ENCODE peak calls at places on chromosomes 3 and 15, in ten cellular contexts. D is Caco-2, U is brain microvascular endothelial cell, K is testis, L is lower lobe of right lung, F is A673, H is uterus, X is fibroblast of lung, N is HCT116, R is endothelial cell of umbilical vein. Q is an unnamed sample.

GRCh38 chr3:126636436-126636835 is 18.5 kb downstream of the TXNRD3 start:
- DNase-seq in D (no peak), U (no peak), K (no peak), L (no peak), F (no peak), H (no peak), X (no peak), N (no peak), R (no peak), Q (no peak)

GRCh38 chr15:43441316-43441715 is 51.6 kb downstream of the TP53BP1 start:
- DNase-seq in D (no peak), U (peak; percentile 37), K (no peak), L (no peak), F (peak; percentile 63), H (no peak), X (peak; percentile 42), N (no peak), R (no peak), Q (no peak)

GRCh38 chr3:60742606-60743145 is 508.6 kb downstream of the FHIT start:
- DNase-seq in D (peak; percentile 45), U (peak; percentile 63), K (no peak), L (no peak), F (no peak), H (no peak), X (peak; percentile 80), N (no peak), R (no peak), Q (no peak)

GRCh38 chr15:48330855-48331795 is at the start of gene DUT:
- DNase-seq in D (peak; percentile 72), U (peak; percentile 59), K (peak; percentile 92), L (peak; percentile 90), F (peak; percentile 83), H (peak; percentile 85), X (peak; percentile 81), N (peak; percentile 34), R (peak; percentile 86), Q (peak; percentile 84)

GRCh38 chr3:64214002-64214696 is 11.1 kb downstream of the PRICKLE2 start:
- DNase-seq in D (no peak), U (peak; percentile 51), K (peak; percentile 44), L (peak; percentile 62), F (no peak), H (peak; percentile 86), X (peak; percentile 94), N (no peak), R (peak; percentile 83), Q (peak; percentile 41)

GRCh38 chr3:177754508-177754921 is 557.2 kb upstream of the TBL1XR1 start:
- DNase-seq in D (no peak), U (no peak), K (peak; percentile 48), L (no peak), F (no peak), H (no peak), X (peak; percentile 89), N (no peak), R (no peak), Q (no peak)

GRCh38 chr3:184345678-184346144 is 8.3 kb downstream of the FAM131A start:
- DNase-seq in D (peak; percentile 65), U (peak; percentile 53), K (peak; percentile 92), L (peak; percentile 74), F (peak; percentile 90), H (no peak), X (peak; percentile 49), N (peak; percentile 80), R (peak; percentile 44), Q (peak; percentile 72)

GRCh38 chr3:106114848-106115247 is 246.0 kb upstream of the CBLB start:
- DNase-seq in D (no peak), U (peak; percentile 16), K (no peak), L (no peak), F (no peak), H (no peak), X (peak; percentile 60), N (no peak), R (no peak), Q (no peak)

GRCh38 chr3:32685604-32686185 is 707 bp downstream of the CNOT10 start:
- DNase-seq in D (no peak), U (peak; percentile 14), K (no peak), L (no peak), F (peak; percentile 43), H (no peak), X (peak; percentile 15), N (no peak), R (no peak), Q (no peak)

GRCh38 chr3:28077566-28077965 is 163.9 kb upstream of the CMC1 start:
- DNase-seq in D (no peak), U (peak; percentile 45), K (peak; percentile 14), L (no peak), F (peak; percentile 88), H (peak; percentile 15), X (peak; percentile 16), N (peak; percentile 12), R (peak; percentile 4), Q (peak; percentile 34)

GRCh38 chr3:27696906-27697305 is 25.2 kb downstream of the EOMES start:
- DNase-seq in D (no peak), U (no peak), K (no peak), L (no peak), F (no peak), H (no peak), X (no peak), N (no peak), R (peak; percentile 64), Q (no peak)

GRCh38 chr15:101102746-101103145 is 149.1 kb downstream of the CHSY1 start:
- DNase-seq in D (no peak), U (no peak), K (no peak), L (no peak), F (no peak), H (no peak), X (no peak), N (no peak), R (no peak), Q (no peak)

GRCh38 chr15:101099183-101099582 is 152.7 kb downstream of the CHSY1 start:
- DNase-seq in D (no peak), U (no peak), K (no peak), L (no peak), F (no peak), H (no peak), X (no peak), N (no peak), R (no peak), Q (no peak)

GRCh38 chr15:101101676-101102075 is 150.2 kb downstream of the CHSY1 start:
- DNase-seq in D (no peak), U (no peak), K (no peak), L (no peak), F (no peak), H (no peak), X (no peak), N (no peak), R (no peak), Q (no peak)

GRCh38 chr15:101100118-101100517 is 151.7 kb downstream of the CHSY1 start:
- DNase-seq in D (no peak), U (no peak), K (no peak), L (no peak), F (no peak), H (no peak), X (no peak), N (no peak), R (no peak), Q (no peak)

GRCh38 chr15:101100593-101101442 is 151.0 kb downstream of the CHSY1 start:
- DNase-seq in D (no peak), U (no peak), K (no peak), L (no peak), F (no peak), H (no peak), X (no peak), N (no peak), R (no peak), Q (no peak)
- TF ChIP-seq CTCF in D (no peak), U (peak; percentile 15), K (no peak), L (no peak), F (no peak), H (no peak), X (no peak), N (no peak), R (no peak), Q (no peak)

GRCh38 chr15:96333194-96334016 is 2.9 kb downstream of the NR2F2 start:
- DNase-seq in D (no peak), U (peak; percentile 38), K (no peak), L (peak; percentile 57), F (peak; percentile 49), H (peak; percentile 31), X (peak; percentile 48), N (no peak), R (no peak), Q (peak; percentile 65)
- H3K4me3 ChIP-seq in D (peak overlapping the region; percentile 84), U (peak overlapping the region; percentile 79), K (peak overlapping the region; percentile 86), L (peak overlapping the region; percentile 71), F (peak overlapping the region; percentile 77), H (peak overlapping the region; percentile 84), X (peak overlapping the region; percentile 99), N (peak overlapping the region; percentile 71), R (peak overlapping the region; percentile 99), Q (peak overlapping the region; percentile 14)

GRCh38 chr15:60589253-60589652 is 110.3 kb upstream of the ICE2 start:
- DNase-seq in D (no peak), U (no peak), K (peak; percentile 65), L (no peak), F (no peak), H (no peak), X (no peak), N (no peak), R (no peak), Q (no peak)
- H3K27me3 ChIP-seq in D (no peaks in the 10 kb centered on the region), U (peaks cover 14% of the 10 kb centered on the region), K (no peaks in the 10 kb centered on the region), L (no peaks in the 10 kb centered on the region), F (peaks cover 74% of the 10 kb centered on the region), H (no peaks in the 10 kb centered on the region), X (no peaks in the 10 kb centered on the region), N (peaks cover 44% of the 10 kb centered on the region), R (no peaks in the 10 kb centered on the region), Q (no peaks in the 10 kb centered on the region)

GRCh38 chr15:88703533-88703932 is 64.7 kb downstream of the ISG20 start:
- DNase-seq in D (no peak), U (no peak), K (no peak), L (no peak), F (no peak), H (no peak), X (no peak), N (no peak), R (no peak), Q (no peak)

GRCh38 chr15:88699861-88700260 is 61.0 kb downstream of the ISG20 start:
- DNase-seq in D (no peak), U (no peak), K (no peak), L (no peak), F (no peak), H (no peak), X (no peak), N (no peak), R (no peak), Q (no peak)

GRCh38 chr15:88701561-88702095 is 62.8 kb downstream of the ISG20 start:
- DNase-seq in D (no peak), U (no peak), K (no peak), L (no peak), F (no peak), H (no peak), X (no peak), N (peak; percentile 15), R (no peak), Q (no peak)

GRCh38 chr15:88702983-88703382 is 64.2 kb downstream of the ISG20 start:
- DNase-seq in D (no peak), U (no peak), K (no peak), L (no peak), F (no peak), H (no peak), X (no peak), N (no peak), R (no peak), Q (no peak)

DNA sequence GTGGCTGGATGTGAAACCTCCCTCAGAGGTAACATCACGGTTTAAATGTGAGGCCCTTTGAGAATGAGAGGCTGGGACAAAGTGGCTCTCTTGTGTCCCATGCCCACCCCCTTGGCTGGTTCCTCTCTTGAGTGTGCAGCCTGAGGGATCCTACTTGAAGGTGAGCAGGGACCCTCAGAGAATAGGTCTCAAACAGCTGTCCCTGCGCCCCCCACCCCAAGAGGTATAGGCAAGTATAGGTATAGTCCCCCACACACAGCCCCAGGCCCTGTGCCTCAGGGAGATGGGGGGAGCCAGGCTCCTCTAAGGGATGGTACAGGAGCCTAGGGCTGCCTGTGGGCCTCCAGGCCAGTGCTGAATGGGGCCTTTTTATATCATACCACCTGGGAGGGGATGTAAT is 61.9 kb downstream of the ISG20 start:
- DNase-seq in D (no peak), U (no peak), K (no peak), L (no peak), F (no peak), H (no peak), X (no peak), N (no peak), R (no peak), Q (no peak)
- TF ChIP-seq CTCF in D (no peak), U (no peak), K (no peak), L (no peak), F (no peak), H (no peak), X (no peak), N (no peak), R (no peak), Q (no peak)